ENCODE peak calls at places on chromosomes 7 and 10, in eight cellular contexts. Z is heart right ventricle, D is gastrocnemius medialis, J is right lobe of liver, L is mammary epithelial cell, R is sigmoid colon, K is body of pancreas, E is OCI-LY7. N is an unnamed sample.
A peak's percentile ranks its signal among the peaks of the same experiment; 100 is the strongest.

GRCh38 chr10:128165536-128165935 is 39.3 kb upstream of the MKI67 start:
- DNase-seq in Z (no peak), D (no peak), J (no peak), L (no peak), R (no peak), K (no peak), E (no peak), N (no peak)

GRCh38 chr10:108556176-108556575 is 1367.1 kb downstream of the XPNPEP1 start:
- DNase-seq in Z (no peak), D (no peak), J (no peak), L (no peak), R (no peak), K (no peak), E (no peak), N (no peak)

GRCh38 chr10:98611432-98611831 is 164.7 kb upstream of the HPS1 start:
- DNase-seq in Z (no peak), D (peak; percentile 34), J (no peak), L (no peak), R (peak; percentile 83), K (no peak), E (no peak), N (no peak)

GRCh38 chr10:66259836-66260235 is 666.0 kb upstream of the LRRTM3 start:
- DNase-seq in Z (no peak), D (no peak), J (no peak), L (no peak), R (no peak), K (no peak), E (no peak), N (no peak)

GRCh38 chr10:80523776-80524175 is 13.9 kb upstream of the SH2D4B start:
- DNase-seq in Z (no peak), D (no peak), J (no peak), L (no peak), R (no peak), K (peak; percentile 27), E (no peak), N (no peak)

GRCh38 chr7:94423116-94423515 is 28.4 kb downstream of the COL1A2 start:
- DNase-seq in Z (no peak), D (no peak), J (no peak), L (no peak), R (no peak), K (no peak), E (no peak), N (no peak)

GRCh38 chr10:47330804-47331203 is 8.6 kb downstream of the GDF2 start:
- DNase-seq in Z (no peak), D (no peak), J (peak; percentile 89), L (no peak), R (no peak), K (peak; percentile 57), E (no peak), N (no peak)

GRCh38 chr7:155809332-155809946 is 2.8 kb downstream of the SHH start:
- DNase-seq in Z (no peak), D (no peak), J (no peak), L (no peak), R (no peak), K (no peak), E (no peak), N (no peak)

GRCh38 chr10:119020627-119020946 is 8.9 kb upstream of the NANOS1 start:
- DNase-seq in Z (no peak), D (peak; percentile 79), J (no peak), L (peak; percentile 55), R (peak; percentile 30), K (no peak), E (no peak), N (no peak)

GRCh38 chr7:128270799-128271411 is 29.8 kb downstream of the LEP start:
- DNase-seq in Z (peak; percentile 20), D (no peak), J (no peak), L (no peak), R (no peak), K (no peak), E (no peak), N (peak; percentile 27)

GRCh38 chr7:41391818-41392217 is 311.1 kb downstream of the INHBA start:
- DNase-seq in Z (no peak), D (no peak), J (no peak), L (no peak), R (no peak), K (no peak), E (no peak), N (no peak)

GRCh38 chr7:45645141-45645969 is 71.2 kb downstream of the ADCY1 start:
- DNase-seq in Z (no peak), D (no peak), J (no peak), L (no peak), R (no peak), K (no peak), E (no peak), N (no peak)

GRCh38 chr10:70060389-70060788 is 7.7 kb downstream of the MACROH2A2 start:
- DNase-seq in Z (no peak), D (no peak), J (no peak), L (no peak), R (no peak), K (no peak), E (no peak), N (no peak)

GRCh38 chr7:157739650-157740049 is 402.8 kb downstream of the DNAJB6 start:
- DNase-seq in Z (no peak), D (no peak), J (no peak), L (no peak), R (no peak), K (no peak), E (no peak), N (no peak)

GRCh38 chr7:157740251-157740650 is 403.4 kb downstream of the DNAJB6 start:
- DNase-seq in Z (no peak), D (no peak), J (no peak), L (no peak), R (no peak), K (no peak), E (no peak), N (no peak)

GRCh38 chr7:157745721-157746709 is 409.2 kb downstream of the DNAJB6 start:
- DNase-seq in Z (no peak), D (no peak), J (no peak), L (no peak), R (no peak), K (no peak), E (no peak), N (no peak)

GRCh38 chr7:157744786-157745601 is 408.2 kb downstream of the DNAJB6 start:
- DNase-seq in Z (no peak), D (no peak), J (no peak), L (no peak), R (no peak), K (no peak), E (no peak), N (no peak)

DNA sequence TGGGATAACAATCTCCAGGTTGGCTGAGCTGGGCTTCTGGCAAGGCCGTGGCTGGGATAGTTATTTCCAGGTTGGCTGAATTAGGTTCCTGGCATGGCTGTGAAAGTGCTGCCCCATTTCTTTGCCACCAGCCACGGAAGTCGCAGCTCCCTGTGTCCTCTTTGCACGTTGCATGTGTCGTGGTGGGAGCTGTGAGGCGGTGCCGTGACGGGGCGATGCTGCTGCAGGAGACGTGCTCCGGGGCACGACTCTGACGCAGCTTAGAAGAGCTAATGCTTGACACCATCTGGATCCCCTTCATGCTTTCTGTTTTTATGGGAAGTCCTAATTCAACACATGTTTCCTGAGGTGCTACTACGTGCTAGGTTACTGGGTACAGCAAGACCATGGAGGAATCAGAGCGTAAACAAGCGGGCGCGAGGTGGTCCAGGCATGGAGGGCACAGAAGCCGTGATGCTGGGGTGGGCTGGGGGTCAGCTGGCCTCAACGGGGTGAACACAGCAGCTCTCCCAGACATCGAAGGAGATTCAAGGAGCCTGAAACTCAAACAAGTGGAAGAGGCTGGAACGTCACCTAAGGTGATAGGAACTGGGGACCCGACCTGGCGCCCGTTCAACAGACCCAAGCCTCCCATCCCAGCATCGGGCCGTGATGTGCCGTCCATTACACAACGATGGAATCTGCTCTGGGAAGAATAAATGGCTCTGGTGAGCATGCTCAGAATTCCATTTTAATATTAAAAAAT is 407.1 kb downstream of the DNAJB6 start:
- DNase-seq in Z (no peak), D (no peak), J (no peak), L (no peak), R (no peak), K (no peak), E (no peak), N (no peak)
- H3K9me3 ChIP-seq in Z (no peaks in the 10 kb centered on the region), D (no peaks in the 10 kb centered on the region), J (no peaks in the 10 kb centered on the region), L (peaks cover 44% of the 10 kb centered on the region), R (no peaks in the 10 kb centered on the region), K (no peaks in the 10 kb centered on the region), E (no peaks in the 10 kb centered on the region), N (no peaks in the 10 kb centered on the region)

DNA sequence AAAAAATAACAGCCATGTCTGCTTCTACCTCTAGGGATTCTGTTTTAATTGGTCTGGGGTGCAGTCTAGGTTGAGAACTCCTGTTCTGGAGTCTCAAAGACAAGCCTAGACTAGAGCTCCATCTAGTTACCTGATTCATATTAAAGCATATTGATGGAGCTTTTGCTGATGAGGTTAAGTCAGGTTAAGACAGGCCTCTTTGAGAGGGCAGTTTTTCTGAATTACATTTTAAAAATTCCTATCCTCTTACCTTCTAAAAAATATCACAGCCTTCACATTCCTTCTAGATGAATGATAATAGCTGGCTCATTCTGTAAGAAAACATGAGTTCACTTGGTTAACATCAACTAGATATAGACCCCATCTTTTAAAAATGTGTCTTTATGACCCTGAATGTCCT is 28.9 kb downstream of the MGAM start:
- DNase-seq in Z (no peak), D (no peak), J (no peak), L (peak; percentile 92), R (no peak), K (no peak), E (no peak), N (no peak)
- H3K27ac ChIP-seq in Z (no peak overlapping the region), D (no peak overlapping the region), J (no peak overlapping the region), L (peak overlapping the region; percentile 92), R (no peak overlapping the region), K (no peak overlapping the region), E (no peak overlapping the region), N (no peak overlapping the region)

GRCh38 chr7:756231-756927 is 29.3 kb upstream of the PRKAR1B start:
- DNase-seq in Z (no peak), D (no peak), J (peak; percentile 27), L (no peak), R (peak; percentile 38), K (no peak), E (no peak), N (no peak)
- H3K36me3 ChIP-seq in Z (peaks cover 90% of the 10 kb centered on the region), D (peaks cover 6% of the 10 kb centered on the region), J (peaks cover 31% of the 10 kb centered on the region), L (peaks cover 13% of the 10 kb centered on the region), R (peaks cover 46% of the 10 kb centered on the region), K (peaks cover 30% of the 10 kb centered on the region), E (peaks cover 83% of the 10 kb centered on the region), N (peaks cover 65% of the 10 kb centered on the region)

DNA sequence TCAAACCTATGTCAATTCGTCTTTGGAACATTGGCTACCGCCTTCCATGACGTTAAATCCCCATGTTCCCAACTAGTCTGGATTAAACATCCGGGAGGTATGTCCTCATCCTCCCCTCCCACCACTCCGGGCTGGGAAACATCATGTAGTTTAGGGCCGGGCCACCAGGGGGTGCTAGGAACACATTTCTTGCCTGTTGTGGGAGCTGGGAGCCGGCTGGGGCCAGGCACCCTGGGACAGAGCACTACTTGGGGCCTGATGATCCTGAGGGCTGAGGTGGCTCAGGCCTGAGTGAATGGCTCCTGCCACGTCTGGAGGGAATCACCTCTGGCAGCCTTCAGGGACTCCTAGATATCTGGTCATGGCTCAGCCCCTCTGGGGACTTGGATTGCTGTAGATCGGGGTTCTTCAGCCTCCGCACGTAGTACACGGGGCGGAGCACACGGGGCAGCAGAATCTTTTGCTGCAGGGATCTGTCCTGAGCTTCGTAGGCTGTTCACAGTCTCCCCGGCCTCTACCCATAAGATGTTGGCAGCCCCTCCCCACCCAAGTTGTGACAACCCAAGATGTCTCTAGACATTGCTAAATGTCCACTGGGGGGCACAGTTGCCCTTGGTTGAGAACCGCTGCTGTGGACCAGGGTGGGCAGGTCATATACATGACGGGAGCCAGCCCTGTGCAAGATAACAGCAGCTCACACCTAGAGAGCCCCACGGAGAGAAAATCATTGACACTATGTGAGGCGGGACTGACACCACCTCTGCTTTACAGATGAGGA is 141.2 kb upstream of the ZNF716 start:
- DNase-seq in Z (peak; percentile 23), D (no peak), J (peak; percentile 58), L (no peak), R (no peak), K (no peak), E (peak; percentile 1), N (peak; percentile 21)
- H3K9me3 ChIP-seq in Z (no peaks in the 10 kb centered on the region), D (no peaks in the 10 kb centered on the region), J (no peaks in the 10 kb centered on the region), L (peaks cover 31% of the 10 kb centered on the region), R (peaks cover 16% of the 10 kb centered on the region), K (no peaks in the 10 kb centered on the region), E (no peaks in the 10 kb centered on the region), N (no peaks in the 10 kb centered on the region)